ENCODE peak calls at places on chromosomes 2 and 18, in ten cellular contexts. One of them, this sample, is unnamed.

GRCh38 chr2:169815849-169816248 is 8.9 kb downstream of the METTL5 start:
- DNase-seq in stomach: no peak
- DNase-seq in brain microvascular endothelial cell: peak
- DNase-seq in psoas muscle: no peak
- DNase-seq in heart left ventricle: no peak
- DNase-seq in astrocyte: peak
- DNase-seq in HL-60: no peak
- DNase-seq in transverse colon: no peak
- DNase-seq in ascending aorta: no peak
- DNase-seq in A549: peak
- DNase-seq in this sample: peak

GRCh38 chr2:29113027-29113686 is 2.1 kb upstream of the CLIP4 start:
- DNase-seq in A549: no peak
- DNase-seq in transverse colon: no peak
- DNase-seq in brain microvascular endothelial cell: peak
- DNase-seq in ascending aorta: no peak
- DNase-seq in HL-60: no peak
- DNase-seq in heart left ventricle: no peak
- DNase-seq in stomach: no peak
- DNase-seq in psoas muscle: no peak
- DNase-seq in astrocyte: peak
- DNase-seq in this sample: no peak

GRCh38 chr2:235937936-235938335 is 230.2 kb downstream of the GBX2 start:
- DNase-seq in psoas muscle: no peak
- DNase-seq in brain microvascular endothelial cell: no peak
- DNase-seq in ascending aorta: no peak
- DNase-seq in transverse colon: no peak
- DNase-seq in HL-60: no peak
- DNase-seq in heart left ventricle: no peak
- DNase-seq in astrocyte: peak
- DNase-seq in stomach: no peak
- DNase-seq in A549: no peak
- DNase-seq in this sample: no peak

GRCh38 chr18:27121108-27121507 is 64.0 kb downstream of the CHST9 start:
- DNase-seq in transverse colon: no peak
- DNase-seq in psoas muscle: no peak
- DNase-seq in brain microvascular endothelial cell: no peak
- DNase-seq in astrocyte: no peak
- DNase-seq in stomach: no peak
- DNase-seq in ascending aorta: no peak
- DNase-seq in HL-60: no peak
- DNase-seq in A549: no peak
- DNase-seq in heart left ventricle: no peak
- DNase-seq in this sample: no peak

GRCh38 chr2:23065936-23066335 is 319.0 kb upstream of the KLHL29 start:
- DNase-seq in astrocyte: no peak
- DNase-seq in psoas muscle: no peak
- DNase-seq in transverse colon: no peak
- DNase-seq in heart left ventricle: no peak
- DNase-seq in HL-60: no peak
- DNase-seq in brain microvascular endothelial cell: no peak
- DNase-seq in stomach: no peak
- DNase-seq in ascending aorta: no peak
- DNase-seq in A549: no peak
- DNase-seq in this sample: no peak

GRCh38 chr2:20438334-20439192 is 8.3 kb upstream of the RHOB start:
- DNase-seq in HL-60: no peak
- DNase-seq in stomach: no peak
- DNase-seq in A549: peak
- DNase-seq in transverse colon: peak
- DNase-seq in heart left ventricle: no peak
- DNase-seq in brain microvascular endothelial cell: peak
- DNase-seq in psoas muscle: no peak
- DNase-seq in ascending aorta: no peak
- DNase-seq in astrocyte: peak
- DNase-seq in this sample: no peak

GRCh38 chr2:120439637-120440384 is 93.9 kb downstream of the INHBB start:
- DNase-seq in HL-60: no peak
- DNase-seq in psoas muscle: no peak
- DNase-seq in astrocyte: no peak
- DNase-seq in heart left ventricle: no peak
- DNase-seq in ascending aorta: no peak
- DNase-seq in A549: no peak
- DNase-seq in brain microvascular endothelial cell: no peak
- DNase-seq in stomach: no peak
- DNase-seq in transverse colon: no peak
- DNase-seq in this sample: no peak

GRCh38 chr2:85947593-85947992 is 58.8 kb upstream of the ST3GAL5 start:
- DNase-seq in psoas muscle: no peak
- DNase-seq in transverse colon: no peak
- DNase-seq in A549: no peak
- DNase-seq in brain microvascular endothelial cell: no peak
- DNase-seq in astrocyte: no peak
- DNase-seq in heart left ventricle: no peak
- DNase-seq in stomach: no peak
- DNase-seq in ascending aorta: no peak
- DNase-seq in HL-60: no peak
- DNase-seq in this sample: no peak

GRCh38 chr2:232299084-232299483 is 79.5 kb upstream of the ALPP start:
- DNase-seq in HL-60: no peak
- DNase-seq in transverse colon: no peak
- DNase-seq in heart left ventricle: no peak
- DNase-seq in astrocyte: no peak
- DNase-seq in ascending aorta: no peak
- DNase-seq in brain microvascular endothelial cell: no peak
- DNase-seq in A549: no peak
- DNase-seq in stomach: no peak
- DNase-seq in psoas muscle: no peak
- DNase-seq in this sample: no peak

GRCh38 chr2:232293191-232293590 is 85.4 kb upstream of the ALPP start:
- DNase-seq in astrocyte: no peak
- DNase-seq in HL-60: no peak
- DNase-seq in brain microvascular endothelial cell: no peak
- DNase-seq in A549: no peak
- DNase-seq in transverse colon: no peak
- DNase-seq in psoas muscle: no peak
- DNase-seq in stomach: no peak
- DNase-seq in heart left ventricle: no peak
- DNase-seq in ascending aorta: no peak
- DNase-seq in this sample: no peak

GRCh38 chr2:232299927-232300674 is 78.5 kb upstream of the ALPP start:
- DNase-seq in stomach: no peak
- DNase-seq in astrocyte: no peak
- DNase-seq in ascending aorta: no peak
- DNase-seq in A549: no peak
- DNase-seq in heart left ventricle: no peak
- DNase-seq in transverse colon: no peak
- DNase-seq in brain microvascular endothelial cell: no peak
- DNase-seq in HL-60: no peak
- DNase-seq in psoas muscle: no peak
- DNase-seq in this sample: no peak

GRCh38 chr2:232295971-232296370 is 82.6 kb upstream of the ALPP start:
- DNase-seq in heart left ventricle: no peak
- DNase-seq in ascending aorta: no peak
- DNase-seq in HL-60: no peak
- DNase-seq in psoas muscle: no peak
- DNase-seq in A549: no peak
- DNase-seq in stomach: no peak
- DNase-seq in astrocyte: no peak
- DNase-seq in brain microvascular endothelial cell: no peak
- DNase-seq in transverse colon: no peak
- DNase-seq in this sample: no peak

DNA sequence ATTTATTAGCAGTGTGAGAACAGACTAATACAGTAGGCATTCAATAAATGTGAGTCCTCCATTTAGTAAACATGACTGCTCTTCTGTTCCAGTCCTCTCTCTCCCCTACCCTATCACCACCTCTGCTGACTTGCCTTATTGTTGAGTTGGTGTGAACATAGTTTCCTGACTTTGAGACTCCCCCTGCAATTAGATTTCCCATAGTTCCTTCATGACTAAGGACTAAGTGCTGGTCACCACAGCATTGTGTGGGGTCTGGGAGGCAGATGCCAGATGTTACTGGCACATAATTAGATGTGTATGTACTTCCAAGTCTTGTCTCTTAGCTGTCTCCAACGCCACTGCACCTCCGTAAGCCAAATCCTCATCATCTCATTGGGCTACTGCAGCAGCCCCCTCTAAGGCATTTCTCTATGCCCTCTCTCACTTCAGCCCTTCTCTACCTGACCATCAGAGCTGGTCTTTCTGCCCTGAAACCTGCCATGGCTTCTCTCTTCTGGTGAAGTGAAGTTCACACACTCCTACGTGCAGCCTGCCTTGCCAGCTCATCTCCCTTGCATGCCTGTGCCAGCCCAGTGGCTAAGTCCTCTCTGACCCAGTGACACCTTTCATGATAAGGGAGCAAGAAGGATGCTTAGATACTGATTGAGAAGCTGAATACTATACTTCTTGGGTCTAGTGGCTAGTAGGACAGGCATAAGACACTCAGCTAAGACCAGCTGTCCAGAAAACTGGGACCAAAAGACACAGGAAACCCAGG is 81.6 kb upstream of the ALPP start:
- DNase-seq in brain microvascular endothelial cell: no peak
- DNase-seq in A549: no peak
- DNase-seq in ascending aorta: no peak
- DNase-seq in astrocyte: no peak
- DNase-seq in heart left ventricle: no peak
- DNase-seq in HL-60: no peak
- DNase-seq in transverse colon: no peak
- DNase-seq in stomach: no peak
- DNase-seq in psoas muscle: no peak
- DNase-seq in this sample: no peak
- H3K4me3 ChIP-seq in brain microvascular endothelial cell: no peak
- H3K4me3 ChIP-seq in A549: no peak
- H3K4me3 ChIP-seq in ascending aorta: no peak
- H3K4me3 ChIP-seq in astrocyte: no peak
- H3K4me3 ChIP-seq in heart left ventricle: no peak
- H3K4me3 ChIP-seq in HL-60: no peak
- H3K4me3 ChIP-seq in transverse colon: no peak
- H3K4me3 ChIP-seq in stomach: no peak
- H3K4me3 ChIP-seq in psoas muscle: no peak
- H3K4me3 ChIP-seq in this sample: no peak

GRCh38 chr2:27965841-27966240 is 75.3 kb downstream of the BABAM2 start:
- DNase-seq in psoas muscle: no peak
- DNase-seq in A549: no peak
- DNase-seq in stomach: no peak
- DNase-seq in transverse colon: no peak
- DNase-seq in heart left ventricle: no peak
- DNase-seq in ascending aorta: no peak
- DNase-seq in HL-60: no peak
- DNase-seq in brain microvascular endothelial cell: no peak
- DNase-seq in astrocyte: no peak
- DNase-seq in this sample: no peak

GRCh38 chr2:27964067-27964466 is 73.5 kb downstream of the BABAM2 start:
- DNase-seq in ascending aorta: no peak
- DNase-seq in astrocyte: no peak
- DNase-seq in HL-60: no peak
- DNase-seq in stomach: no peak
- DNase-seq in transverse colon: no peak
- DNase-seq in heart left ventricle: no peak
- DNase-seq in brain microvascular endothelial cell: no peak
- DNase-seq in A549: no peak
- DNase-seq in psoas muscle: no peak
- DNase-seq in this sample: no peak

GRCh38 chr2:27963454-27963853 is 72.9 kb downstream of the BABAM2 start:
- DNase-seq in transverse colon: no peak
- DNase-seq in heart left ventricle: no peak
- DNase-seq in brain microvascular endothelial cell: no peak
- DNase-seq in HL-60: no peak
- DNase-seq in astrocyte: no peak
- DNase-seq in ascending aorta: no peak
- DNase-seq in A549: no peak
- DNase-seq in stomach: no peak
- DNase-seq in psoas muscle: no peak
- DNase-seq in this sample: no peak

GRCh38 chr2:27967076-27967475 is 76.5 kb downstream of the BABAM2 start:
- DNase-seq in heart left ventricle: no peak
- DNase-seq in astrocyte: no peak
- DNase-seq in A549: no peak
- DNase-seq in HL-60: no peak
- DNase-seq in ascending aorta: no peak
- DNase-seq in psoas muscle: no peak
- DNase-seq in stomach: no peak
- DNase-seq in brain microvascular endothelial cell: no peak
- DNase-seq in transverse colon: no peak
- DNase-seq in this sample: no peak

DNA sequence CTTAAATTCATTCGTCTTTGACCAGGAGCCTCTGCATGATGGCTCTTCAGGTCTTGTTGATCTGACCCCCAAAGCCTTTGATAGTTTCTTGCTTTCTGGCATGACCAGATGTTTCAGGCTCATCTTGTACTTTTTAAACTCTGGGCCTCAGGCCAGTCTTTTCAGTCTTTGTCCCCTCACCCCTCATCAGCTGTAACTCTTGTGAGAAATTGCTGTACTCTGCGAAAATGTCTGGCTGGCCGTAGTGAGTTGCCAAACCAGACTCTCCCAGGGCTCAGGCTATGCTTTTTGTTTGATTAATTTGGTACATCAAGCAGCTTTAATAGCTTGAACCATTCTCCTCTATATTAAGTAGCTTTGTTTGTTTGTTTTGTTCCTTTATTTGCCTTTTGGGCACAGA is 75.9 kb downstream of the BABAM2 start:
- DNase-seq in brain microvascular endothelial cell: no peak
- DNase-seq in transverse colon: no peak
- DNase-seq in heart left ventricle: no peak
- DNase-seq in HL-60: no peak
- DNase-seq in A549: no peak
- DNase-seq in psoas muscle: peak
- DNase-seq in stomach: no peak
- DNase-seq in astrocyte: peak
- DNase-seq in ascending aorta: no peak
- DNase-seq in this sample: no peak
- H3K27ac ChIP-seq in brain microvascular endothelial cell: no peak
- H3K27ac ChIP-seq in transverse colon: no peak
- H3K27ac ChIP-seq in heart left ventricle: no peak
- H3K27ac ChIP-seq in HL-60: no peak
- H3K27ac ChIP-seq in A549: peak
- H3K27ac ChIP-seq in psoas muscle: peak
- H3K27ac ChIP-seq in stomach: peak
- H3K27ac ChIP-seq in astrocyte: no peak
- H3K27ac ChIP-seq in ascending aorta: no peak
- H3K27ac ChIP-seq in this sample: no peak

DNA sequence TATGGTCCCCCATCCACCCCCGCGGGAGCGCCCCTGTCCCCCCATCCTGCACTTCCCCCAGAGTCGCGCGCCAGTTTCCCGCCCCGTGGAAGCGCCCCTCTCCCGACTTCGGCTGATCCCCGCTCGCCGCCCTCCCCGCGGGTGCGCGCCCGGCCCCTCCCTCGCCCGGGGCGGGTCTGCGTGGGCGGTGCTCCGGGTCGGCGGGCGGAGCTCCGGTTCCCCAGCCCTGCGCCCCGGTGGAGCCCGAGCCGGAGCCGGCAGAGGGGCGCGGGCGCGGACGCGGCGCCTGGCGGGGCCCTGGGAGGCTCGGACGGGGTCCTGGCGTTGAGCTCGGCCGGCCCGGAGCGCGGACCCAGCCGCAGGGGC is at the start of gene SNTG2:
- DNase-seq in stomach: peak
- DNase-seq in HL-60: no peak
- DNase-seq in A549: no peak
- DNase-seq in astrocyte: no peak
- DNase-seq in ascending aorta: no peak
- DNase-seq in transverse colon: peak
- DNase-seq in heart left ventricle: no peak
- DNase-seq in brain microvascular endothelial cell: no peak
- DNase-seq in psoas muscle: peak
- DNase-seq in this sample: no peak
- H3K4me3 ChIP-seq in stomach: peak
- H3K4me3 ChIP-seq in HL-60: no peak
- H3K4me3 ChIP-seq in A549: peak
- H3K4me3 ChIP-seq in astrocyte: peak
- H3K4me3 ChIP-seq in ascending aorta: peak
- H3K4me3 ChIP-seq in transverse colon: peak
- H3K4me3 ChIP-seq in heart left ventricle: peak
- H3K4me3 ChIP-seq in brain microvascular endothelial cell: peak
- H3K4me3 ChIP-seq in psoas muscle: peak
- H3K4me3 ChIP-seq in this sample: peak

GRCh38 chr2:108363048-108363899 is 14.5 kb upstream of the SULT1C4 start:
- DNase-seq in astrocyte: no peak
- DNase-seq in brain microvascular endothelial cell: no peak
- DNase-seq in A549: peak
- DNase-seq in psoas muscle: no peak
- DNase-seq in transverse colon: no peak
- DNase-seq in HL-60: no peak
- DNase-seq in ascending aorta: no peak
- DNase-seq in heart left ventricle: no peak
- DNase-seq in stomach: no peak
- DNase-seq in this sample: no peak
- H3K27ac ChIP-seq in astrocyte: no peak
- H3K27ac ChIP-seq in brain microvascular endothelial cell: no peak
- H3K27ac ChIP-seq in A549: peak
- H3K27ac ChIP-seq in psoas muscle: no peak
- H3K27ac ChIP-seq in transverse colon: no peak
- H3K27ac ChIP-seq in HL-60: peak
- H3K27ac ChIP-seq in ascending aorta: no peak
- H3K27ac ChIP-seq in heart left ventricle: no peak
- H3K27ac ChIP-seq in stomach: no peak
- H3K27ac ChIP-seq in this sample: no peak